ENCODE peak calls at places on chromosomes 12 and 14, in ten cellular contexts. R is CD8-positive, alpha-beta memory T cell; M is body of pancreas; X is ovary; J is right cardiac atrium; F is Peyer's patch; D is CD4-positive, alpha-beta T cell; O is H9; U is GM23248; I is caudate nucleus. W is an unnamed sample.

GRCh38 chr14:28609228-28609828 is 157.3 kb upstream of the FOXG1 start:
- DNase-seq in R (no peak), M (peak; percentile 41), X (no peak), J (peak; percentile 12), F (no peak), D (no peak), O (peak; percentile 43), U (peak; percentile 57), I (peak; percentile 75), W (peak; percentile 17)

GRCh38 chr12:124847675-124848074 is 16.0 kb downstream of the SCARB1 start:
- DNase-seq in R (no peak), M (no peak), X (no peak), J (no peak), F (no peak), D (no peak), O (no peak), U (peak; percentile 40), I (peak; percentile 76), W (peak; percentile 46)

GRCh38 chr12:109949089-109949488 is 47.1 kb downstream of the GIT2 start:
- DNase-seq in R (no peak), M (peak; percentile 91), X (peak; percentile 22), J (no peak), F (no peak), D (no peak), O (no peak), U (peak; percentile 52), I (no peak), W (no peak)

GRCh38 chr12:56084958-56085543 is 5.1 kb downstream of the ERBB3 start:
- DNase-seq in R (no peak), M (peak; percentile 64), X (no peak), J (no peak), F (no peak), D (no peak), O (peak; percentile 76), U (peak; percentile 17), I (no peak), W (no peak)

GRCh38 chr12:117111386-117112267 is 12.4 kb upstream of the TESC start:
- DNase-seq in R (no peak), M (peak; percentile 38), X (no peak), J (no peak), F (no peak), D (no peak), O (peak; percentile 63), U (no peak), I (no peak), W (no peak)

GRCh38 chr12:85580562-85581168 is 255.5 kb downstream of the RASSF9 start:
- DNase-seq in R (no peak), M (no peak), X (no peak), J (peak; percentile 27), F (no peak), D (no peak), O (no peak), U (peak; percentile 17), I (no peak), W (no peak)

GRCh38 chr14:59306775-59307174 is 118.3 kb downstream of the DAAM1 start:
- DNase-seq in R (no peak), M (no peak), X (no peak), J (no peak), F (no peak), D (no peak), O (no peak), U (peak; percentile 72), I (no peak), W (no peak)

GRCh38 chr12:54215990-54216579 is 27.3 kb upstream of the SMUG1 start:
- DNase-seq in R (peak; percentile 23), M (peak; percentile 15), X (peak; percentile 43), J (peak; percentile 32), F (no peak), D (no peak), O (peak; percentile 76), U (no peak), I (no peak), W (no peak)

GRCh38 chr14:105491366-105492006 is 440 bp downstream of the TEDC1 start:
- DNase-seq in R (peak; percentile 84), M (peak; percentile 59), X (peak; percentile 60), J (peak; percentile 77), F (peak; percentile 88), D (peak; percentile 63), O (peak; percentile 80), U (peak; percentile 85), I (no peak), W (no peak)

GRCh38 chr12:31944299-31944698 is 14.9 kb upstream of the RESF1 start:
- DNase-seq in R (no peak), M (no peak), X (no peak), J (no peak), F (no peak), D (no peak), O (no peak), U (no peak), I (no peak), W (no peak)

GRCh38 chr12:46357438-46358324 is 14.9 kb downstream of the SLC38A2 start:
- DNase-seq in R (no peak), M (no peak), X (no peak), J (no peak), F (no peak), D (no peak), O (no peak), U (peak; percentile 67), I (no peak), W (no peak)

GRCh38 chr14:91854327-91854934 is 12.9 kb downstream of the TC2N start:
- DNase-seq in R (no peak), M (no peak), X (no peak), J (no peak), F (no peak), D (no peak), O (no peak), U (no peak), I (no peak), W (no peak)

GRCh38 chr14:102434647-102435175 is 72.0 kb downstream of the TECPR2 start:
- DNase-seq in R (no peak), M (no peak), X (no peak), J (no peak), F (no peak), D (no peak), O (no peak), U (no peak), I (no peak), W (no peak)

GRCh38 chr12:43758247-43758727 is 303 bp downstream of the PUS7L start:
- DNase-seq in R (no peak), M (peak; percentile 41), X (no peak), J (no peak), F (no peak), D (no peak), O (no peak), U (peak; percentile 71), I (peak; percentile 58), W (no peak)

GRCh38 chr12:38152816-38153736 is 163.5 kb upstream of the ALG10B start:
- DNase-seq in R (no peak), M (no peak), X (no peak), J (no peak), F (no peak), D (no peak), O (no peak), U (no peak), I (no peak), W (no peak)

GRCh38 chr12:53096761-53097160 is 706 bp upstream of the IGFBP6 start:
- DNase-seq in R (no peak), M (no peak), X (peak; percentile 44), J (no peak), F (no peak), D (no peak), O (no peak), U (no peak), I (no peak), W (no peak)
- H3K27ac ChIP-seq in R (no peak overlapping the region), M (peak overlapping the region; percentile 65), X (peak overlapping the region; percentile 59), J (peak overlapping the region; percentile 69), F (peak overlapping the region; percentile 88), D (no peak overlapping the region), O (no peak overlapping the region), U (peak overlapping the region; percentile 97), I (no peak overlapping the region), W (no peak overlapping the region)

DNA sequence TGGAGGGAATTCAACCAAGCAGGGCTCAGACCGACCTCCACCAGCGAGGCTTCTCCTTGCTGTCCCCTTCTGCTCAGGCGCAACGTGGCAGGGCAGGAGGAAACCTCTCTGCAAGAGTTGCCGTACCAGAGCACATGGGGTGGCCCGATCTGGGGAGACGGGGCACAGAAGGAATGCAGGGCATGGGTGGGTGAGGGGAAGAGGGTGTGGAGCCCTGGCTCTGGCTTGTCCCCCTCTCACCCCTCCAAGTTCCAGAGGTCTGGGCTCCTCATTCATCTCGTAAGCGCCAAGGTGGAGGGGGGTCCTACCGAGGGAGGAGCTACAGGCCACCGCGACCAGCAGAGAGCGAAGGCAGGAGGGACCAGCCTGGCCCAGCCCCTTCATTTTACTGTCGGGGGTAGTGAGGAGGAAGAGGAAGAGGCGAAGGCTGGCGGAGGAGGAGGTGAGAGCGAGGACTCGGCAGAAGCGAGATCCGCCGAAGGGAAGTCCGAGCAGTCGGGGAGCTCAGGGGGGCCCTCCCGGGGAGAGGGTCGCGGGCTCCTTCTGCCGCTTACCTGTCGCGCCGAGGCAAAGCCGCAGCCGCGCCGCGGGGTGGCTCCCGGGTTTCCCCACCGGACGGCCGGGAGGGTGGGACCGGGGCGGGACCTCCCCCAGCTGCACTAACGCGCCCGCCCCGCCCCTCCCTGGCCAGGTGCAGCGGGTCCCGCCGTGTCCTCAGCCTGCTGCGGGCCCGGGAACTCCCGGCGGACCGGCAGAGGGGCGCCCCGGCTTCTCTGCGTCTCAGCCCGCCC is at the start of gene GALNT6:
- DNase-seq in R (peak; percentile 69), M (peak; percentile 78), X (no peak), J (peak; percentile 30), F (peak; percentile 87), D (peak; percentile 63), O (peak; percentile 92), U (no peak), I (peak; percentile 54), W (peak; percentile 61)
- H3K27ac ChIP-seq in R (peak within 1 kb of the TSS; percentile 53), M (peak within 1 kb of the TSS; percentile 32), X (peak within 1 kb of the TSS; percentile 30), J (no peak within 1 kb of the TSS), F (peak within 1 kb of the TSS; percentile 61), D (peak within 1 kb of the TSS; percentile 53), O (no peak within 1 kb of the TSS), U (no peak within 1 kb of the TSS), I (peak within 1 kb of the TSS; percentile 55), W (peak within 1 kb of the TSS; percentile 95)

GRCh38 chr14:96194262-96194656 is 10.4 kb upstream of the BDKRB2 start:
- DNase-seq in R (no peak), M (no peak), X (no peak), J (no peak), F (no peak), D (no peak), O (no peak), U (no peak), I (no peak), W (no peak)
- H3K27ac ChIP-seq in R (no peak overlapping the region), M (peak overlapping the region; percentile 79), X (no peak overlapping the region), J (no peak overlapping the region), F (no peak overlapping the region), D (no peak overlapping the region), O (no peak overlapping the region), U (no peak overlapping the region), I (no peak overlapping the region), W (no peak overlapping the region)

DNA sequence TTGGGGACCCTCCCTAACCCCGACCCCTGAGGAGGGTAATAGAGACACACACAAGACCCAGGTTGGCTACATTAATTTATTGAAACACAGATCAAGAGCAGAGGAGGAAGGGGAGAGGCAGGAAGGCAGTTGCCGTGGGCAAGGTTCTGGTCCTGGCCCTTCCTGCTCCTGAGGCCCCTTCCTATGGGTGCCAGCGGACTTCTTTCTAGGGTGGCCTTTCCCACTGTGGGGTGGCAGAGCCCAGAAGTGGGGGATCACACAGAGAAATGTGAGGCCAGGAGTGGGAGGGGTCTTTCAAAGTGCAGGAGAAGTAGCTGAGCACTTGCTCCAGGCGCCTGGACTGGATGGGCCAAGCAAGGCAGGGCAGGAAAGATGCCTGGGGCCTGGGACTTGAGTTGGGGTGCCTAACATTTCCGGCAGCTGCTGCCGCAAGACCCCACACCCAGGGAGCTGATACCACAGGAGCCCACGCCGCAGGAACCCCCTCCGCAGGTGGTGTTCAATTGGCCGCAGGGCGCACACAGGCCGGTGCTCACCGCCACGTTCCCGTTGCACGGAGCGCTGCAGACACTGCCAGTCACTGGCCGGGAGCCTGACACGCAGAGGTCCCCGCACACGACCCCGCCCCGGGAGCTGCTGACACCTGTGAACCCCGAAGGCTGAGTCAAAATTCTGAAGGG is 5.3 kb downstream of the KRT81 start:
- DNase-seq in R (no peak), M (no peak), X (no peak), J (no peak), F (no peak), D (no peak), O (peak; percentile 31), U (no peak), I (no peak), W (no peak)
- H3K27ac ChIP-seq in R (no peak overlapping the region), M (no peak overlapping the region), X (no peak overlapping the region), J (no peak overlapping the region), F (no peak overlapping the region), D (no peak overlapping the region), O (no peak overlapping the region), U (no peak overlapping the region), I (no peak overlapping the region), W (no peak overlapping the region)

W was measured in substantia nigra.